ENCODE peak calls at places on chromosome 21, in eight cellular contexts. H is uterus, B is GM06990, D is AG04449, Q is brain microvascular endothelial cell, W is fibroblast of pulmonary artery, T is spleen, I is foreskin fibroblast. X is an unnamed sample.

GRCh38 chr21:41886331-41886730 is 7.2 kb upstream of the PRDM15 start:
- DNase-seq in H (no peak), B (no peak), D (no peak), Q (no peak), W (no peak), T (peak), I (no peak), X (no peak)

GRCh38 chr21:22791986-22792560 is 1793.9 kb downstream of the NCAM2 start:
- DNase-seq in H (no peak), B (no peak), D (no peak), Q (peak), W (peak), T (no peak), I (peak), X (peak)

GRCh38 chr21:41692216-41692615 is 74.6 kb downstream of the RIPK4 start:
- DNase-seq in H (no peak), B (no peak), D (no peak), Q (no peak), W (no peak), T (no peak), I (no peak), X (no peak)

GRCh38 chr21:30234643-30235042 is 18.7 kb upstream of the CLDN8 start:
- DNase-seq in H (no peak), B (no peak), D (no peak), Q (peak), W (peak), T (no peak), I (peak), X (no peak)

GRCh38 chr21:30605968-30606367 is 5.1 kb downstream of the KRTAP22-1 start:
- DNase-seq in H (no peak), B (no peak), D (no peak), Q (no peak), W (no peak), T (no peak), I (no peak), X (no peak)

GRCh38 chr21:31403596-31404333 is 59.7 kb upstream of the TIAM1 start:
- DNase-seq in H (no peak), B (no peak), D (no peak), Q (no peak), W (no peak), T (no peak), I (no peak), X (no peak)

GRCh38 chr21:41670056-41670805 is 96.6 kb downstream of the RIPK4 start:
- DNase-seq in H (no peak), B (no peak), D (no peak), Q (no peak), W (no peak), T (peak), I (no peak), X (no peak)

GRCh38 chr21:24118738-24119470 is 1488.4 kb downstream of the MRPL39 start:
- DNase-seq in H (no peak), B (no peak), D (peak), Q (peak), W (peak), T (no peak), I (no peak), X (no peak)

GRCh38 chr21:41227357-41228005 is 59.5 kb downstream of the BACE2 start:
- DNase-seq in H (no peak), B (no peak), D (no peak), Q (no peak), W (no peak), T (no peak), I (no peak), X (no peak)

GRCh38 chr21:34112316-34113033 is 39.1 kb downstream of the MRPS6 start:
- DNase-seq in H (no peak), B (no peak), D (no peak), Q (no peak), W (no peak), T (no peak), I (no peak), X (no peak)

GRCh38 chr21:24896735-24897124 is 710.6 kb downstream of the MRPL39 start:
- DNase-seq in H (no peak), B (no peak), D (no peak), Q (no peak), W (no peak), T (no peak), I (no peak), X (no peak)

GRCh38 chr21:45018131-45019075 is 56.0 kb upstream of the ADARB1 start:
- DNase-seq in H (peak), B (no peak), D (no peak), Q (no peak), W (no peak), T (peak), I (peak), X (no peak)

GRCh38 chr21:40640427-40640826 is 206.5 kb downstream of the DSCAM start:
- DNase-seq in H (no peak), B (no peak), D (no peak), Q (no peak), W (no peak), T (no peak), I (no peak), X (no peak)

GRCh38 chr21:33273044-33273443 is 6.9 kb downstream of the IL10RB start:
- DNase-seq in H (no peak), B (no peak), D (no peak), Q (peak), W (peak), T (no peak), I (no peak), X (no peak)

DNA sequence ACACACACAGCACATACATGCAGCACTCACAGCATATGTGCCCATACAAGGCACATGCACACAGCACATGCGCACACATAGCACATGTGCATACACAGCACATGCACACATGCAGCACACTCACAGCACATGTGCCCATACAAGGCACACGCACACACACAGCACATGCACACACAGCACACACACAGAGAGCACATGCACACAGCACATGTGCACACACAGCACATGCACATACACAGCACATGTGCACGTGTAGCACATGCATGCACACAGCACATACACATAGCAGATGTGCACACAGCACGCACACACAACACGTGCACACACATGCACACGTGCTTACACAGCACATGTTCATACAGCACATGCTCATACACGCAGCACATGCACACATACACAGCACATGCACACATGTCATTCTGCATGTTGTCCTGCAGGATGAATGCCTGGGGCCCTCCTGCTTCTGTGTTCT is 48.1 kb downstream of the PCNT start:
- DNase-seq in H (no peak), B (no peak), D (no peak), Q (no peak), W (no peak), T (no peak), I (no peak), X (no peak)
- TF ChIP-seq CTCF in H (no peak), B (no peak), D (no peak), Q (no peak), W (no peak), T (no peak), I (no peak), X (no peak)

DNA sequence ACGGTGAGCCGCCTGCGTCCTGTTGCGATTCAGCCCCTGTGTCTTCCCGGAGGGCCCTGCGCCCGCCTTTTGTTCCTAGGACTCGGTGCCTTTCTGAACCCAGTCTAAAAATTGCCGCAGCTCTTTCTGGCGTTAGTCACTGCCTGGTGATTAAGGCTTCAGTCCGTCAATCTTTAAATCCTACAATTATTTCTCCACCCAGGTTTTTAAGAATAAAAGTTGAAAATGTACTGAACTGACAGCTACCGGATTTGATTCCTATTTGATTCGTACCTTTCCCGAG is 16.2 kb upstream of the PDXK start:
- DNase-seq in H (no peak), B (no peak), D (no peak), Q (peak), W (no peak), T (no peak), I (peak), X (no peak)
- H3K4me3 ChIP-seq in H (no peak), B (no peak), D (no peak), Q (peak), W (no peak), T (peak), I (no peak), X (no peak)

GRCh38 chr21:36100971-36101641 is 31.3 kb downstream of the CBR1 start:
- DNase-seq in H (no peak), B (no peak), D (no peak), Q (no peak), W (no peak), T (no peak), I (no peak), X (no peak)
- TF ChIP-seq CTCF in H (no peak), B (no peak), D (no peak), Q (no peak), W (no peak), T (no peak), I (no peak), X (no peak)

GRCh38 chr21:38308010-38308784 is 51.4 kb downstream of the KCNJ15 start:
- DNase-seq in H (no peak), B (no peak), D (no peak), Q (no peak), W (peak), T (no peak), I (no peak), X (no peak)

GRCh38 chr21:38306833-38307232 is 50.0 kb downstream of the KCNJ15 start:
- DNase-seq in H (no peak), B (no peak), D (peak), Q (peak), W (peak), T (no peak), I (peak), X (no peak)

GRCh38 chr21:38303300-38303699 is 46.5 kb downstream of the KCNJ15 start:
- DNase-seq in H (peak), B (no peak), D (peak), Q (peak), W (peak), T (no peak), I (peak), X (no peak)

GRCh38 chr21:38308785-38309119 is 52.0 kb downstream of the KCNJ15 start:
- DNase-seq in H (no peak), B (no peak), D (no peak), Q (no peak), W (no peak), T (no peak), I (no peak), X (no peak)

GRCh38 chr21:38306407-38306806 is 49.6 kb downstream of the KCNJ15 start:
- DNase-seq in H (no peak), B (no peak), D (no peak), Q (peak), W (peak), T (no peak), I (peak), X (no peak)
- H3K4me3 ChIP-seq in H (no peak), B (no peak), D (no peak), Q (no peak), W (no peak), T (no peak), I (no peak), X (no peak)

DNA sequence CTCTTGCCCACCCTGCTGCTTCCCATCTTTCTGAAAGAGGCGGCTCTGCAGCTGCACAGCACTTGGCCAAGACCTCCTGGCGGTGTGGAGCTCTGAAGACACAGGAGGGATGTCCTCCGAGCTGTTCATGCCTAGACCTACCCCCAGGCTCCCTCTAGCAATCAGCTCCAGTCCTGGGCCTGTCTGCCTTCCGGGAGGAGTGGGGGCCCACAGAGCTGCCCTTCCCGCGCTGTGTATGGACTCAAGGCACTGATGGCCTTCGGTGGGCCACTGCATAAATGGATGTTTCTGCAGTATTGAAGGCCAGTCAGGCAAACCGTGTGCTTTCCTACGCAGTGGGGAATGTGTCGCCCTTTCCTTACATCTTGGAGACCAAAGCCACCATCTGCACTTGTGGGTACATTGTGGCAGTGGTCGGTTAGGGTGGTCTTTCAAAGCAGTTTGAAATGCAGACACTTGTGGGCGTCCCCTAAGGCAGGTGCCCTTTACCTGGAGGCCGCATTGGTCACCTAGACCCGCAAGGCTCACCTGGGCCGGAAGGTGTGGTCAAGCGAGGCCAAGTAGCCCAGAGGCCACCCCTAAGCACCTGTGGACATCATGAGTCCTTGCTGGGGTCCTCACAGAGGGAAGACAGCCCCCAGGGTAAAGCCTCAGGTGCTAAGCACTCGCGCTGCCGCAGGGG is 912 bp upstream of the PKNOX1 start:
- DNase-seq in H (peak), B (no peak), D (no peak), Q (no peak), W (no peak), T (peak), I (no peak), X (no peak)
- TF ChIP-seq CTCF in H (peak), B (no peak), D (no peak), Q (no peak), W (no peak), T (no peak), I (no peak), X (no peak)

GRCh38 chr21:26966978-26967913 is at the start of gene ADAMTS5:
- DNase-seq in H (peak), B (no peak), D (no peak), Q (peak), W (peak), T (peak), I (peak), X (no peak)

GRCh38 chr21:26965567-26966359 is 1.1 kb downstream of the ADAMTS5 start:
- DNase-seq in H (peak), B (no peak), D (no peak), Q (peak), W (no peak), T (peak), I (peak), X (no peak)

GRCh38 chr21:26964379-26964778 is 2.5 kb downstream of the ADAMTS5 start:
- DNase-seq in H (peak), B (no peak), D (no peak), Q (no peak), W (no peak), T (no peak), I (peak), X (no peak)

GRCh38 chr21:26965091-26965566 is 1.8 kb downstream of the ADAMTS5 start:
- DNase-seq in H (no peak), B (no peak), D (no peak), Q (no peak), W (no peak), T (peak), I (peak), X (no peak)

DNA sequence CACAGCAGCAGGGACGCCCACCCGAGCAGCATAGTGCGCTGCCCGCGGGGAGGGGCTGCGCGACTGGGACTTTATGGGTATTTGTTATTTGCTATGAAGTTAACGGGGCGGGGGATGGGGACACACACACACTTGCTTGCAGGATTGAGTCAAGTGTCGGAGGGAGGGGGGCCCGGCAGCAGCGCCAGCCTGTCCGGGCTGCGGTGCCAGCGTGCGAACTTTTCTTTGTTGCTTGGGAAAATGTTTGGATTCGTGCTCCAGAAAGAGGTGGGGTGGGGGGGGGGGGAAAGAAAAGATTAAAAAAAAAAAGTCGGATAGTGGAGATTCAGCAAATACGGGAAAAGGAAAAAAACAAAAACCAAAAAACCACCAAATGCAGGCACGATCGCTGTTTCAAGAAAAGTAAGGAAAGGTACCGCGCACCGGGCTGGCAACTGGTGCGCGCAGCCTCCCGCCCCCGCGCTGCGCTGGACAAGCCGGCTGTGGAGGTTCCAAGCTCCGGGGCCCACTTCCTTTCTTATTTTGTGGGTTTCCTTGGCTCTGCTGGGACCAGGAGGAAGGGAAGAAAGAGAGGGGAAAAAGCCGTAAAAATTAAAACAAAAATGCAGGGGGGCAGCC is 419 bp downstream of the ADAMTS5 start:
- DNase-seq in H (no peak), B (no peak), D (no peak), Q (no peak), W (peak), T (peak), I (peak), X (no peak)
- H3K4me3 ChIP-seq in H (peak), B (no peak), D (peak), Q (peak), W (peak), T (peak), I (peak), X (no peak)

X was measured in GM12865.